ENCODE peak calls at places on chromosomes 1 and 21, in seven cellular contexts. D is IMR-90, H is A549, S is HepG2, V is K562, U is GM12878, E is H1. R is an unnamed sample.

GRCh38 chr1:43547538-43548072 is 16.9 kb downstream of the PTPRF start:
- DNase-seq in V (no peak), U (no peak), D (no peak), E (no peak), S (no peak), H (no peak), R (no peak)

GRCh38 chr21:46334351-46335140 is 10.6 kb downstream of the PCNT start:
- DNase-seq in H (no peak), U (no peak), E (no peak), D (no peak), S (no peak), V (no peak), R (no peak)

GRCh38 chr1:8663090-8663802 is 154.2 kb downstream of the RERE start:
- DNase-seq in S (peak), V (no peak), D (no peak), E (no peak), H (no peak), U (no peak), R (no peak)

GRCh38 chr1:30422251-30422650 is 301.1 kb downstream of the MATN1 start:
- DNase-seq in U (no peak), E (peak), H (no peak), D (no peak), S (no peak), V (no peak), R (no peak)

GRCh38 chr1:167715653-167716302 is 6.0 kb upstream of the MPZL1 start:
- DNase-seq in D (peak), S (no peak), H (no peak), V (no peak), U (no peak), E (no peak), R (no peak)

GRCh38 chr1:195141294-195141693 is 1466.9 kb downstream of the KCNT2 start:
- DNase-seq in U (no peak), S (no peak), V (no peak), E (no peak), D (no peak), H (no peak), R (peak)

GRCh38 chr1:188769181-188769580 is 1708.5 kb downstream of the BRINP3 start:
- DNase-seq in H (no peak), D (no peak), S (no peak), V (no peak), E (no peak), U (no peak), R (no peak)

GRCh38 chr1:150999051-150999674 is 7.5 kb downstream of the MINDY1 start:
- DNase-seq in E (no peak), S (no peak), U (no peak), D (peak), H (no peak), V (peak), R (no peak)

GRCh38 chr1:212035835-212036605 is 472 bp downstream of the DTL start:
- DNase-seq in E (no peak), D (no peak), V (no peak), S (no peak), U (no peak), H (no peak), R (no peak)

GRCh38 chr1:72567511-72567910 is 285.2 kb upstream of the NEGR1 start:
- DNase-seq in V (no peak), H (no peak), S (no peak), E (no peak), U (no peak), D (peak), R (no peak)

GRCh38 chr21:44955141-44955802 is 15.4 kb downstream of the SLX9 start:
- DNase-seq in E (no peak), U (no peak), D (peak), S (no peak), V (no peak), H (no peak), R (no peak)

GRCh38 chr1:59994302-59995198 is 68.0 kb upstream of the CYP2J2 start:
- DNase-seq in D (no peak), V (no peak), E (no peak), U (no peak), S (no peak), H (no peak), R (no peak)

GRCh38 chr21:38819719-38820147 is 14.0 kb downstream of the ETS2 start:
- DNase-seq in V (no peak), S (no peak), E (no peak), U (no peak), H (no peak), D (peak), R (peak)

GRCh38 chr1:27603320-27603961 is 503 bp downstream of the AHDC1 start:
- DNase-seq in D (no peak), H (peak), S (no peak), V (peak), E (peak), U (no peak), R (no peak)

GRCh38 chr1:191022856-191023255 is 545.2 kb upstream of the BRINP3 start:
- DNase-seq in V (no peak), D (peak), U (no peak), S (no peak), H (no peak), E (no peak), R (no peak)

DNA sequence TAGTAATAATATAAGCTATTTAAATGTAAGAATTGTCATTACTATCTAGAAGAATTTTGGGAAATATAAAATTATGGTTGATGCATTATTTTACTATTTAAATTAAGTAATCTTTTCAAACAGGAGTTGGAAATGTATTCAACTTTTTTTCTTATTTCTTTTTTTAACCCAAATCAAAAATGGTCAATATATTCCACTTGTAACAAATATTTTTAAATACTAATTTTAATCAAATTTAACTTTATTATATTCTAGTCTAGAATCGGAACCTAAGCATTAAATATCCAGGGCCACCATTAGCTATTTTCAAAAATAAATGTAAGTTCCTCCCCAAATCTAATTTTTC is 37.2 kb upstream of the S1PR1 start:
- DNase-seq in H (no peak), E (no peak), D (no peak), V (no peak), U (no peak), S (no peak), R (no peak)
- TF ChIP-seq CEBPB in H (no peak), E (no peak), D (no peak), V (no peak), U (no peak), S (no peak), R (no peak)

DNA sequence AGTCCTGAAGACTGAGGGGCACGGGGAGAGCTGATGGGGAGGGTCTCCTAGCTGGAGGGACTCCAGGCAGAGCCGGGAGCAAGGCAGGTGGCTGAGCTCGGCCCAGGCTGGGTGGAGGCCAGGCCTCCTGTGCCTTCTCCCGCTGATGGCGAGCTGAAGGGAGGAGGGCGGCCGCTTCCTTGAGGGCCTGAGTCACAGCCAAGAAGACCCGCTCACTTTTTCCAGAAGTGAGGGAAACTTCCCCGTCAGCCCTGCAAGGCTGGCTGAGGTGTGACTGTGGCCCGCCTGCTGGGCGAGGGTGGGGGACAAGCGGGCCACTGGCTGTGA is 1.7 kb upstream of the VWA1 start:
- DNase-seq in U (no peak), V (no peak), D (peak), H (no peak), E (no peak), S (no peak), R (peak)
- TF ChIP-seq CEBPB in U (no peak), V (no peak), D (no peak), H (no peak), E (no peak), S (no peak), R (no peak)

GRCh38 chr1:40160806-40161124 is 422 bp upstream of the RLF start:
- DNase-seq in H (no peak), E (no peak), V (no peak), D (no peak), U (no peak), S (no peak), R (no peak)

GRCh38 chr1:40161125-40161887 is at the start of gene RLF:
- DNase-seq in D (peak), E (peak), S (peak), H (peak), U (peak), V (peak), R (peak)

GRCh38 chr1:40162791-40163441 is 1.7 kb downstream of the RLF start:
- DNase-seq in E (no peak), V (peak), U (no peak), H (no peak), D (peak), S (no peak), R (no peak)

GRCh38 chr1:40167317-40167716 is 6.1 kb downstream of the RLF start:
- DNase-seq in H (no peak), U (no peak), D (no peak), V (no peak), E (no peak), S (no peak), R (no peak)

GRCh38 chr1:40161888-40162397 is 756 bp downstream of the RLF start:
- DNase-seq in H (no peak), S (no peak), D (peak), E (no peak), U (no peak), V (peak), R (no peak)
- TF ChIP-seq CEBPB in H (no peak), S (no peak), D (no peak), E (no peak), U (no peak), V (no peak), R (no peak)

GRCh38 chr1:107936498-107937481 is 28.2 kb downstream of the VAV3 start:
- DNase-seq in E (peak), V (no peak), S (no peak), U (no peak), H (no peak), D (peak), R (peak)
- TF ChIP-seq CEBPB in E (no peak), V (no peak), S (no peak), U (no peak), H (no peak), D (no peak), R (peak)

GRCh38 chr1:233289676-233290075 is 5.8 kb downstream of the PCNX2 start:
- DNase-seq in U (no peak), D (no peak), E (no peak), V (no peak), H (no peak), S (no peak), R (no peak)
- TF ChIP-seq CEBPB in U (no peak), D (no peak), E (no peak), V (no peak), H (no peak), S (no peak), R (no peak)

DNA sequence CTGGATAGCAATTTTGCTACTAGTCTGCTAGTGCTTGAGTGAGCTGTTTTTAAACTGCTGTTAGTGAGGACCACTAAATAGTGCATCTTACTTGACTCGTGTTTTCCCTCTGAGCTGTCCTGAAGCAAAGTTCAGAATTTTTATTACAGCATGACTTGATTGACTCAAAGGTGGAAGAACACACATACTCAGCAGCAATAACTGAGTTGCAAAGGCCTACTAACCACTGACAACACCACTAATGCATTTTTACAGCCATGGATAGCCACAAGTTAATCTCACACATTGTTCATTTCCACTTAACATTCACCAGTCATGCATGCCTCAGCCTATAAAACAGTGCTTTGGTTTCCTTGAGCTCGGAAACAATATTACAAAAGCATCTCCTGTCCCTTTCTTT is 148.7 kb downstream of the RUNX1 start:
- DNase-seq in H (no peak), V (no peak), E (no peak), D (no peak), U (no peak), S (no peak), R (no peak)
- TF ChIP-seq CEBPB in H (no peak), V (no peak), E (no peak), D (no peak), U (no peak), S (no peak), R (no peak)

GRCh38 chr1:41371630-41372599 is 10.7 kb downstream of the FOXO6 start:
- DNase-seq in S (peak), D (no peak), E (peak), V (peak), H (no peak), U (no peak), R (no peak)
- TF ChIP-seq CEBPB in S (no peak), D (no peak), E (no peak), V (no peak), H (no peak), U (no peak), R (no peak)

DNA sequence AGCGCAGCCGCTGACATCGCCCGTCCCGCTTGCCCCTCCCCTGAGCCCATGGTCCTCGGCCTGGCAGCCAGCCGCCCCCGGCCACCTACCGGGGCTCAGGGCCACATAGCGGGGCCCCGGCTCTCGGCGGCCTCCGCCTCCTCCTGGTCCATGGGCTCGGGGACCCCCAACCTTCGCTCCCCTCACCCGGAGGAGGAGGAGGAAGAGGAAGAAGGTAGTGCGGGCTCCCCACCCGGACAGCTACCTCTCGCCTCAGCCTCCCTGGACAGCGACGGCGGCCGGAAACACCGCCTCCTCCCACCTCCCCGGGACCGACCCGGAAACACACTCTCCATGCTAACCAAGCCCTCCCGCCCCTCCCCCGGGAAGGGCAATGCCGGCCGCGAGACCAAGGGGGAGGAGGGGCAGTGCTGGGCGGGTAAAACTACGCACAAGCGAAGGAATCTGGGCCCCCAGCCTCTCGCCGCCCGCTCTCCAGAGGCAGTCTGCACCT is at the start of gene KIAA0319L:
- DNase-seq in S (peak), U (no peak), E (peak), V (peak), H (peak), D (peak), R (no peak)
- TF ChIP-seq CEBPB in S (no peak), U (no peak), E (no peak), V (no peak), H (no peak), D (no peak), R (no peak)

R was measured in HCT116.